ENCODE peak calls at places on chromosomes 11 and 22, in six cellular contexts. B, Z, I, H, L and X are unnamed samples.

GRCh38 chr22:28014141-28015055 is 95.3 kb upstream of the PITPNB start:
- DNase-seq in B (no peak), Z (no peak), I (peak; percentile 7), H (no peak), L (no peak), X (no peak)

GRCh38 chr11:15641191-15641810 is 526.6 kb downstream of the INSC start:
- DNase-seq in B (no peak), Z (no peak), I (no peak), H (no peak), L (no peak), X (no peak)

GRCh38 chr11:34223021-34223813 is 117.8 kb downstream of the NAT10 start:
- DNase-seq in B (no peak), Z (peak; percentile 90), I (peak; percentile 61), H (peak; percentile 60), L (no peak), X (no peak)

GRCh38 chr11:15146271-15147003 is 31.7 kb downstream of the INSC start:
- DNase-seq in B (no peak), Z (no peak), I (no peak), H (no peak), L (no peak), X (no peak)

GRCh38 chr22:40432167-40432566 is 61.8 kb downstream of the SGSM3 start:
- DNase-seq in B (no peak), Z (no peak), I (no peak), H (no peak), L (no peak), X (no peak)

GRCh38 chr11:114322934-114323333 is 26.7 kb downstream of the NNMT start:
- DNase-seq in B (no peak), Z (no peak), I (no peak), H (no peak), L (no peak), X (no peak)

GRCh38 chr22:28297504-28297903 is 378.4 kb upstream of the PITPNB start:
- DNase-seq in B (no peak), Z (no peak), I (no peak), H (no peak), L (no peak), X (no peak)

GRCh38 chr22:29744902-29745301 is 21.9 kb downstream of the ZMAT5 start:
- DNase-seq in B (no peak), Z (no peak), I (no peak), H (no peak), L (no peak), X (no peak)

GRCh38 chr11:112655386-112655785 is 305.8 kb upstream of the NCAM1 start:
- DNase-seq in B (no peak), Z (peak; percentile 95), I (peak; percentile 87), H (peak; percentile 87), L (peak; percentile 11), X (peak; percentile 67)

DNA sequence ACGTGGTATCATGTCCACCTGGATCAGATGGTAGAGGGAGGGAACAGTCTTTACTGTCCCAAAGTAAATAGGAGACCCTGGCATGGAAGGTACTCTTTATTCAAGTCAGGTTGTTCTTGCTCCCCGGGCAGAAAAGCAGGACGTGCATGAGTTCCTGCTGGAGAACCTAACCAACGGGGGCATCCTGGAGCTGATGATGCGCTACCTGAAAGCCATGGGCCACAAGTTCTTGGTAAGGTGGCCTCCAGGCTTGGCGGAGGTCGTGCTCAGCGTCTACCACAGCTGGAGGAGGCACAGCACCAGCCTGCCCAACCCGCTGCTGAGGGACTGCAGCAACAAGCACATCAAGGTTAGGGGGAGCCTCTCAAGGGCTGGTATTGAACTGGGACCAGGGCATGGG is 48.7 kb downstream of the CABIN1 start:
- DNase-seq in B (no peak), Z (no peak), I (no peak), H (no peak), L (no peak), X (no peak)
- H3K27ac ChIP-seq in B (peak overlapping the region; percentile 5), Z (no peak overlapping the region), I (peak overlapping the region; percentile 52), H (no peak overlapping the region), L (no peak overlapping the region), X (no peak overlapping the region)

GRCh38 chr11:12693075-12693473 is 18.9 kb downstream of the TEAD1 start:
- DNase-seq in B (no peak), Z (peak; percentile 57), I (no peak), H (no peak), L (no peak), X (no peak)

GRCh38 chr11:12690663-12691062 is 16.4 kb downstream of the TEAD1 start:
- DNase-seq in B (no peak), Z (no peak), I (no peak), H (no peak), L (no peak), X (no peak)

GRCh38 chr11:12692238-12693074 is 18.2 kb downstream of the TEAD1 start:
- DNase-seq in B (no peak), Z (peak; percentile 97), I (peak; percentile 85), H (peak; percentile 94), L (peak; percentile 59), X (peak; percentile 82)

GRCh38 chr11:12693485-12694181 is 19.4 kb downstream of the TEAD1 start:
- DNase-seq in B (no peak), Z (peak; percentile 79), I (peak; percentile 33), H (peak; percentile 68), L (peak; percentile 11), X (no peak)

GRCh38 chr11:12691473-12691872 is 17.3 kb downstream of the TEAD1 start:
- DNase-seq in B (no peak), Z (no peak), I (no peak), H (no peak), L (no peak), X (no peak)
- H3K27ac ChIP-seq in B (no peak overlapping the region), Z (peak overlapping the region; percentile 88), I (peak overlapping the region; percentile 92), H (peak overlapping the region; percentile 87), L (no peak overlapping the region), X (no peak overlapping the region)

GRCh38 chr22:19761500-19762314 is 1.1 kb downstream of the TBX1 start:
- DNase-seq in B (no peak), Z (no peak), I (no peak), H (no peak), L (no peak), X (no peak)
- H3K27ac ChIP-seq in B (no peak overlapping the region), Z (no peak overlapping the region), I (no peak overlapping the region), H (no peak overlapping the region), L (no peak overlapping the region), X (no peak overlapping the region)

GRCh38 chr11:67648140-67648795 is 2.3 kb downstream of the ACY3 start:
- DNase-seq in B (no peak), Z (no peak), I (no peak), H (no peak), L (no peak), X (no peak)
- H3K27ac ChIP-seq in B (no peak overlapping the region), Z (no peak overlapping the region), I (no peak overlapping the region), H (no peak overlapping the region), L (no peak overlapping the region), X (no peak overlapping the region)